ENCODE peak calls at places on chromosomes 6 and 20, in four cellular contexts. X, N, Z and O are unnamed samples. For H3K27me3, the result is how much of the 10 kb centered on the place peaks cover.

GRCh38 chr20:1062334-1063015 is 55.9 kb upstream of the PSMF1 start:
- DNase-seq in X (no peak), N (no peak), Z (no peak), O (no peak)

GRCh38 chr6:107123501-107123900 is 8.2 kb upstream of the BEND3 start:
- DNase-seq in Z (no peak), N (no peak), X (no peak), O (no peak)

GRCh38 chr6:138527376-138528092 is 28.2 kb upstream of the NHSL1 start:
- DNase-seq in N (no peak), X (peak), Z (no peak), O (no peak)

GRCh38 chr20:5996765-5997164 is 46.3 kb downstream of the MCM8 start:
- DNase-seq in Z (no peak), X (no peak), N (peak), O (no peak)

GRCh38 chr6:72084992-72085569 is 198.7 kb downstream of the RIMS1 start:
- DNase-seq in X (peak), N (peak), Z (peak), O (peak)

GRCh38 chr20:45347297-45347935 is 808 bp downstream of the SDC4 start:
- DNase-seq in Z (no peak), N (no peak), X (no peak), O (peak)

GRCh38 chr6:56637640-56638039 is 5.0 kb downstream of the DST start:
- DNase-seq in X (peak), Z (peak), N (peak), O (peak)

GRCh38 chr6:20024316-20024673 is 187.1 kb downstream of the ID4 start:
- DNase-seq in N (no peak), X (no peak), Z (no peak), O (no peak)

GRCh38 chr6:1624848-1625341 is 15.2 kb downstream of the FOXC1 start:
- DNase-seq in Z (peak), N (no peak), X (peak), O (peak)

GRCh38 chr20:53104889-53105288 is 132.7 kb downstream of the TSHZ2 start:
- DNase-seq in Z (no peak), X (no peak), N (no peak), O (peak)

GRCh38 chr6:17200395-17200794 is 80.8 kb upstream of the RBM24 start:
- DNase-seq in N (no peak), Z (no peak), X (no peak), O (no peak)

GRCh38 chr6:28357036-28357435 is 7.3 kb downstream of the ZKSCAN3 start:
- DNase-seq in X (peak), N (no peak), Z (peak), O (no peak)

GRCh38 chr6:118893095-118893881 is 664 bp upstream of the ASF1A start:
- DNase-seq in Z (peak), N (peak), X (peak), O (peak)

GRCh38 chr6:2872417-2873358 is 30.4 kb downstream of the SERPINB9 start:
- DNase-seq in N (no peak), X (no peak), Z (no peak), O (no peak)

GRCh38 chr6:101956961-101957360 is 563.5 kb downstream of the GRIK2 start:
- DNase-seq in X (no peak), Z (no peak), N (no peak), O (no peak)

GRCh38 chr20:3209946-3210317 is 634 bp downstream of the ITPA start:
- DNase-seq in X (peak), Z (peak), N (no peak), O (peak)

GRCh38 chr20:50219520-50220086 is 29.0 kb downstream of the CEBPB start:
- DNase-seq in Z (no peak), N (no peak), X (no peak), O (no peak)

GRCh38 chr20:38406476-38406875 is 28.7 kb downstream of the SNHG17 start:
- DNase-seq in Z (no peak), N (no peak), X (no peak), O (no peak)

GRCh38 chr6:32148722-32149576 is 2.8 kb downstream of the PRRT1 start:
- DNase-seq in X (peak), N (no peak), Z (peak), O (peak)

GRCh38 chr20:50438986-50439407 is 71.2 kb upstream of the PTPN1 start:
- DNase-seq in N (no peak), X (peak), Z (no peak), O (peak)

GRCh38 chr20:48897298-48898044 is 24.0 kb upstream of the ARFGEF2 start:
- DNase-seq in X (peak), N (no peak), Z (peak), O (peak)

GRCh38 chr20:48597521-48598302 is 230.1 kb downstream of the PREX1 start:
- DNase-seq in Z (no peak), X (no peak), N (no peak), O (peak)

GRCh38 chr6:4297348-4297747 is 162.0 kb upstream of the ECI2 start:
- DNase-seq in N (no peak), X (no peak), Z (no peak), O (no peak)

GRCh38 chr6:141552463-141552862 is 580.3 kb upstream of the GJE1 start:
- DNase-seq in X (peak), N (peak), Z (peak), O (peak)

GRCh38 chr6:110858016-110858415 is 16.6 kb upstream of the AMD1 start:
- DNase-seq in Z (no peak), N (no peak), X (no peak), O (no peak)

GRCh38 chr6:94651239-94651638 is 926.1 kb upstream of the MANEA start:
- DNase-seq in N (no peak), X (no peak), Z (no peak), O (no peak)

GRCh38 chr20:11391591-11391990 is 526.1 kb upstream of the BTBD3 start:
- DNase-seq in X (peak), N (no peak), Z (no peak), O (no peak)

GRCh38 chr20:11395581-11395980 is 522.1 kb upstream of the BTBD3 start:
- DNase-seq in N (no peak), X (no peak), Z (no peak), O (peak)

GRCh38 chr20:11389188-11389587 is 528.5 kb upstream of the BTBD3 start:
- DNase-seq in N (no peak), X (no peak), Z (no peak), O (peak)

GRCh38 chr20:11394145-11394833 is 523.4 kb upstream of the BTBD3 start:
- DNase-seq in Z (no peak), X (peak), N (no peak), O (peak)
- H3K4me2 ChIP-seq in Z (no peak), X (no peak), N (no peak), O (peak)

GRCh38 chr20:8530022-8530421 is 398.0 kb downstream of the PLCB1 start:
- DNase-seq in X (no peak), N (no peak), Z (no peak), O (peak)

GRCh38 chr20:8536219-8536618 is 404.2 kb downstream of the PLCB1 start:
- DNase-seq in Z (no peak), X (no peak), N (no peak), O (no peak)

GRCh38 chr20:8534368-8534767 is 402.3 kb downstream of the PLCB1 start:
- DNase-seq in Z (no peak), N (no peak), X (no peak), O (no peak)

GRCh38 chr20:8535403-8536003 is 403.4 kb downstream of the PLCB1 start:
- DNase-seq in Z (peak), N (peak), X (peak), O (peak)

DNA sequence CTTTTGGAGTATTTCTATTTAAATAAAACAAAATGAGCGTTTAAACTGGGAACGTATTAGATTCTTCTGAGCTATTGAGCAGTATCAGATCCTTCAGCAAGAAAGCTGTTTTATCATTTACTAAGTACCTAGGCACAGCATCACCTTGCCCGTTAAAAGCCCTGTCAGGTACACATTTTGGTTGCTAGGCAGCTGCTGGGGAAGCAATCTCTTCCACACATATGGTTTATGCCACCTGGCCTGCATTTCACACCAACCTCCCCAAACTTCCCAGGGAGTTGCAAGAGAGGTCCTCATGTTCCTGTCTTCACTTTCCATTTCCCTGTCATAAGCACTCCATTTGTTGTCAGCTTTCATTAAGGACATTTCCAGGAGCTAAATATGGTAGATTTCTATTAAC is 400.1 kb downstream of the PLCB1 start:
- DNase-seq in Z (no peak), N (no peak), X (no peak), O (no peak)
- H3K27me3 ChIP-seq in Z (under half), N (under half), X (under half), O (under half)

GRCh38 chr20:63226020-63226943 is 9.4 kb upstream of the BIRC7 start:
- DNase-seq in X (no peak), Z (no peak), N (no peak), O (no peak)
- H3K4me2 ChIP-seq in X (no peak), Z (no peak), N (no peak), O (no peak)

GRCh38 chr20:63036266-63036665 is 29.5 kb upstream of the BHLHE23 start:
- DNase-seq in Z (no peak), X (no peak), N (no peak), O (no peak)
- H3K27me3 ChIP-seq in Z (under half), X (under half), N (half or more), O (half or more)

DNA sequence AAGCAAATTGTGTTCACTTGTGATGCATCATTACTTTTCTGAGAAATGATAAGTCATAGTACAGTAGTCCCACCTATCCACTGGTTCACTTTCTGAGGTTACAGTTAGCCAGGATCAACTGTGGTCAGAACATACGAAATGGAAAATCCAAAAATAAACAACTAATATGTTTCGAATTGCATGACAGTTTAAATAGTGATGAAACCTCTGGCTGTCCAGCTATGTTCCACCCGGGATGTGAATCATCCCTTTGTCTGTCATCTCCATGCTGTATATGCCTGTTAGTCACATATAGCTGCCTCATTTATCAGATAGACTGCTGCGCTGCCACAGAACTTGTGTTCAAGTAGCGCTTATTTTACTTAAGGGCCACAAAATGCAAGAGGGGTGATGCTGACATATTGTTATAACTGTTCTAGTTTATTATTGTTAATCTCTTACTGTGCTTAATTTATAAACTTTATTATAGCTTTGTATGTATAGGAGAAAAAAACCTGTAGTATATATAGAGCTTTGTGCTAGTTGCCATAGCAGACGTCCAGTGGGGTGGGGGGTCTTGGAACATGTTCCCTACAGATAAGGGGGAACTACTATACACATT is 29.2 kb downstream of the AFDN start:
- DNase-seq in N (no peak), X (peak), Z (peak), O (peak)
- H3K4me2 ChIP-seq in N (no peak), X (peak), Z (peak), O (peak)